ENCODE peak calls at places on chromosomes 13 and 19, in nine cellular contexts. One of them, this sample, is unnamed. For H3K4me1, the result is how much of the 10 kb centered on the place peaks cover.

GRCh38 chr13:32905063-32905863 is 111.0 kb upstream of the KL start:
- DNase-seq in MM.1S: peak
- DNase-seq in CD8-positive, alpha-beta T cell: no peak
- DNase-seq in fibroblast of lung: no peak
- DNase-seq in pancreas: no peak
- DNase-seq in heart right ventricle: no peak
- DNase-seq in lung: no peak
- DNase-seq in effector memory CD4-positive, alpha-beta T cell: no peak
- DNase-seq in left lung: no peak
- DNase-seq in this sample: no peak

GRCh38 chr19:6011206-6011605 is 33.3 kb upstream of the RANBP3 start:
- DNase-seq in MM.1S: no peak
- DNase-seq in CD8-positive, alpha-beta T cell: no peak
- DNase-seq in fibroblast of lung: no peak
- DNase-seq in pancreas: no peak
- DNase-seq in heart right ventricle: no peak
- DNase-seq in lung: no peak
- DNase-seq in effector memory CD4-positive, alpha-beta T cell: no peak
- DNase-seq in left lung: peak
- DNase-seq in this sample: no peak

GRCh38 chr19:17762505-17763229 is 11.4 kb downstream of the FCHO1 start:
- DNase-seq in MM.1S: no peak
- DNase-seq in CD8-positive, alpha-beta T cell: no peak
- DNase-seq in fibroblast of lung: peak
- DNase-seq in pancreas: no peak
- DNase-seq in heart right ventricle: no peak
- DNase-seq in lung: no peak
- DNase-seq in effector memory CD4-positive, alpha-beta T cell: no peak
- DNase-seq in left lung: no peak
- DNase-seq in this sample: peak

GRCh38 chr13:37192986-37193385 is 87.5 kb upstream of the CSNK1A1L start:
- DNase-seq in MM.1S: no peak
- DNase-seq in CD8-positive, alpha-beta T cell: no peak
- DNase-seq in fibroblast of lung: no peak
- DNase-seq in pancreas: no peak
- DNase-seq in heart right ventricle: no peak
- DNase-seq in lung: no peak
- DNase-seq in effector memory CD4-positive, alpha-beta T cell: no peak
- DNase-seq in left lung: no peak
- DNase-seq in this sample: peak

GRCh38 chr13:71417205-71417604 is 449.8 kb downstream of the DACH1 start:
- DNase-seq in MM.1S: no peak
- DNase-seq in CD8-positive, alpha-beta T cell: no peak
- DNase-seq in fibroblast of lung: peak
- DNase-seq in pancreas: no peak
- DNase-seq in heart right ventricle: no peak
- DNase-seq in lung: no peak
- DNase-seq in effector memory CD4-positive, alpha-beta T cell: no peak
- DNase-seq in left lung: no peak
- DNase-seq in this sample: peak

GRCh38 chr19:6767081-6767356 is 216 bp downstream of the SH2D3A start:
- DNase-seq in MM.1S: peak
- DNase-seq in CD8-positive, alpha-beta T cell: no peak
- DNase-seq in fibroblast of lung: no peak
- DNase-seq in pancreas: no peak
- DNase-seq in heart right ventricle: no peak
- DNase-seq in lung: no peak
- DNase-seq in effector memory CD4-positive, alpha-beta T cell: no peak
- DNase-seq in left lung: no peak
- DNase-seq in this sample: no peak

GRCh38 chr13:39835253-39835652 is 179.8 kb downstream of the COG6 start:
- DNase-seq in MM.1S: no peak
- DNase-seq in CD8-positive, alpha-beta T cell: no peak
- DNase-seq in fibroblast of lung: no peak
- DNase-seq in pancreas: no peak
- DNase-seq in heart right ventricle: no peak
- DNase-seq in lung: no peak
- DNase-seq in effector memory CD4-positive, alpha-beta T cell: no peak
- DNase-seq in left lung: no peak
- DNase-seq in this sample: no peak

GRCh38 chr13:113500530-113501265 is 10.2 kb upstream of the DCUN1D2 start:
- DNase-seq in MM.1S: no peak
- DNase-seq in CD8-positive, alpha-beta T cell: no peak
- DNase-seq in fibroblast of lung: no peak
- DNase-seq in pancreas: no peak
- DNase-seq in heart right ventricle: peak
- DNase-seq in lung: no peak
- DNase-seq in effector memory CD4-positive, alpha-beta T cell: no peak
- DNase-seq in left lung: no peak
- DNase-seq in this sample: no peak

GRCh38 chr19:17488593-17489391 is 18.5 kb downstream of the SLC27A1 start:
- DNase-seq in MM.1S: peak
- DNase-seq in CD8-positive, alpha-beta T cell: peak
- DNase-seq in fibroblast of lung: peak
- DNase-seq in pancreas: peak
- DNase-seq in heart right ventricle: peak
- DNase-seq in lung: peak
- DNase-seq in effector memory CD4-positive, alpha-beta T cell: peak
- DNase-seq in left lung: peak
- DNase-seq in this sample: peak

GRCh38 chr13:45702088-45702487 is at the start of gene CBY2:
- DNase-seq in MM.1S: peak
- DNase-seq in CD8-positive, alpha-beta T cell: no peak
- DNase-seq in fibroblast of lung: no peak
- DNase-seq in pancreas: no peak
- DNase-seq in heart right ventricle: no peak
- DNase-seq in lung: no peak
- DNase-seq in effector memory CD4-positive, alpha-beta T cell: no peak
- DNase-seq in left lung: no peak
- DNase-seq in this sample: no peak

GRCh38 chr19:54063350-54064078 is at the start of gene VSTM1:
- DNase-seq in MM.1S: no peak
- DNase-seq in CD8-positive, alpha-beta T cell: no peak
- DNase-seq in fibroblast of lung: no peak
- DNase-seq in pancreas: no peak
- DNase-seq in heart right ventricle: no peak
- DNase-seq in lung: no peak
- DNase-seq in effector memory CD4-positive, alpha-beta T cell: no peak
- DNase-seq in left lung: peak
- DNase-seq in this sample: no peak

GRCh38 chr13:20495087-20496023 is 30.3 kb downstream of the CRYL1 start:
- DNase-seq in MM.1S: peak
- DNase-seq in CD8-positive, alpha-beta T cell: peak
- DNase-seq in fibroblast of lung: peak
- DNase-seq in pancreas: peak
- DNase-seq in heart right ventricle: peak
- DNase-seq in lung: peak
- DNase-seq in effector memory CD4-positive, alpha-beta T cell: peak
- DNase-seq in left lung: no peak
- DNase-seq in this sample: peak

GRCh38 chr13:93552596-93552995 is 326.0 kb downstream of the GPC6 start:
- DNase-seq in MM.1S: no peak
- DNase-seq in CD8-positive, alpha-beta T cell: no peak
- DNase-seq in fibroblast of lung: no peak
- DNase-seq in pancreas: no peak
- DNase-seq in heart right ventricle: no peak
- DNase-seq in lung: no peak
- DNase-seq in effector memory CD4-positive, alpha-beta T cell: no peak
- DNase-seq in left lung: no peak
- DNase-seq in this sample: no peak

GRCh38 chr19:6691342-6691741 is 21.4 kb upstream of the TNFSF14 start:
- DNase-seq in MM.1S: no peak
- DNase-seq in CD8-positive, alpha-beta T cell: no peak
- DNase-seq in fibroblast of lung: no peak
- DNase-seq in pancreas: no peak
- DNase-seq in heart right ventricle: no peak
- DNase-seq in lung: no peak
- DNase-seq in effector memory CD4-positive, alpha-beta T cell: no peak
- DNase-seq in left lung: no peak
- DNase-seq in this sample: no peak

GRCh38 chr19:7293795-7294570 is at the start of gene INSR:
- DNase-seq in MM.1S: peak
- DNase-seq in CD8-positive, alpha-beta T cell: no peak
- DNase-seq in fibroblast of lung: peak
- DNase-seq in pancreas: peak
- DNase-seq in heart right ventricle: peak
- DNase-seq in lung: peak
- DNase-seq in effector memory CD4-positive, alpha-beta T cell: no peak
- DNase-seq in left lung: peak
- DNase-seq in this sample: peak

GRCh38 chr19:7512400-7512851 is 3.5 kb upstream of the ZNF358 start:
- DNase-seq in MM.1S: no peak
- DNase-seq in CD8-positive, alpha-beta T cell: no peak
- DNase-seq in fibroblast of lung: no peak
- DNase-seq in pancreas: no peak
- DNase-seq in heart right ventricle: no peak
- DNase-seq in lung: no peak
- DNase-seq in effector memory CD4-positive, alpha-beta T cell: no peak
- DNase-seq in left lung: peak
- DNase-seq in this sample: no peak

GRCh38 chr19:8355631-8356402 is 8.1 kb upstream of the ANGPTL4 start:
- DNase-seq in MM.1S: no peak
- DNase-seq in CD8-positive, alpha-beta T cell: no peak
- DNase-seq in fibroblast of lung: peak
- DNase-seq in pancreas: no peak
- DNase-seq in heart right ventricle: no peak
- DNase-seq in lung: peak
- DNase-seq in effector memory CD4-positive, alpha-beta T cell: no peak
- DNase-seq in left lung: no peak
- DNase-seq in this sample: peak

GRCh38 chr19:35388277-35389054 is 17.6 kb downstream of the GPR42 start:
- DNase-seq in MM.1S: no peak
- DNase-seq in CD8-positive, alpha-beta T cell: no peak
- DNase-seq in fibroblast of lung: no peak
- DNase-seq in pancreas: no peak
- DNase-seq in heart right ventricle: no peak
- DNase-seq in lung: no peak
- DNase-seq in effector memory CD4-positive, alpha-beta T cell: no peak
- DNase-seq in left lung: no peak
- DNase-seq in this sample: no peak

GRCh38 chr13:110314516-110315245 is 7.6 kb downstream of the COL4A2 start:
- DNase-seq in MM.1S: no peak
- DNase-seq in CD8-positive, alpha-beta T cell: no peak
- DNase-seq in fibroblast of lung: no peak
- DNase-seq in pancreas: no peak
- DNase-seq in heart right ventricle: peak
- DNase-seq in lung: no peak
- DNase-seq in effector memory CD4-positive, alpha-beta T cell: no peak
- DNase-seq in left lung: no peak
- DNase-seq in this sample: no peak
- H3K4me1 ChIP-seq in MM.1S: under half
- H3K4me1 ChIP-seq in CD8-positive, alpha-beta T cell: under half
- H3K4me1 ChIP-seq in fibroblast of lung: under half
- H3K4me1 ChIP-seq in pancreas: under half
- H3K4me1 ChIP-seq in heart right ventricle: half or more
- H3K4me1 ChIP-seq in lung: under half
- H3K4me1 ChIP-seq in effector memory CD4-positive, alpha-beta T cell: under half
- H3K4me1 ChIP-seq in left lung: under half
- H3K4me1 ChIP-seq in this sample: half or more

GRCh38 chr13:99500839-99501134 is 485 bp upstream of the TM9SF2 start:
- DNase-seq in MM.1S: no peak
- DNase-seq in CD8-positive, alpha-beta T cell: no peak
- DNase-seq in fibroblast of lung: no peak
- DNase-seq in pancreas: no peak
- DNase-seq in heart right ventricle: no peak
- DNase-seq in lung: no peak
- DNase-seq in effector memory CD4-positive, alpha-beta T cell: no peak
- DNase-seq in left lung: no peak
- DNase-seq in this sample: no peak

GRCh38 chr13:99505814-99506269 is 4.6 kb downstream of the TM9SF2 start:
- DNase-seq in MM.1S: no peak
- DNase-seq in CD8-positive, alpha-beta T cell: no peak
- DNase-seq in fibroblast of lung: peak
- DNase-seq in pancreas: no peak
- DNase-seq in heart right ventricle: no peak
- DNase-seq in lung: no peak
- DNase-seq in effector memory CD4-positive, alpha-beta T cell: no peak
- DNase-seq in left lung: no peak
- DNase-seq in this sample: peak

GRCh38 chr13:99498304-99499161 is 2.7 kb upstream of the TM9SF2 start:
- DNase-seq in MM.1S: peak
- DNase-seq in CD8-positive, alpha-beta T cell: peak
- DNase-seq in fibroblast of lung: peak
- DNase-seq in pancreas: peak
- DNase-seq in heart right ventricle: peak
- DNase-seq in lung: peak
- DNase-seq in effector memory CD4-positive, alpha-beta T cell: peak
- DNase-seq in left lung: peak
- DNase-seq in this sample: peak

GRCh38 chr13:99501952-99502310 is 659 bp downstream of the TM9SF2 start:
- DNase-seq in MM.1S: no peak
- DNase-seq in CD8-positive, alpha-beta T cell: peak
- DNase-seq in fibroblast of lung: peak
- DNase-seq in pancreas: peak
- DNase-seq in heart right ventricle: no peak
- DNase-seq in lung: no peak
- DNase-seq in effector memory CD4-positive, alpha-beta T cell: no peak
- DNase-seq in left lung: no peak
- DNase-seq in this sample: peak

GRCh38 chr13:99501135-99501951 is at the start of gene TM9SF2:
- DNase-seq in MM.1S: peak
- DNase-seq in CD8-positive, alpha-beta T cell: peak
- DNase-seq in fibroblast of lung: peak
- DNase-seq in pancreas: peak
- DNase-seq in heart right ventricle: peak
- DNase-seq in lung: peak
- DNase-seq in effector memory CD4-positive, alpha-beta T cell: peak
- DNase-seq in left lung: peak
- DNase-seq in this sample: peak
- H3K4me1 ChIP-seq in MM.1S: under half
- H3K4me1 ChIP-seq in CD8-positive, alpha-beta T cell: half or more
- H3K4me1 ChIP-seq in fibroblast of lung: under half
- H3K4me1 ChIP-seq in pancreas: under half
- H3K4me1 ChIP-seq in heart right ventricle: half or more
- H3K4me1 ChIP-seq in lung: under half
- H3K4me1 ChIP-seq in effector memory CD4-positive, alpha-beta T cell: under half
- H3K4me1 ChIP-seq in left lung: half or more
- H3K4me1 ChIP-seq in this sample: under half

DNA sequence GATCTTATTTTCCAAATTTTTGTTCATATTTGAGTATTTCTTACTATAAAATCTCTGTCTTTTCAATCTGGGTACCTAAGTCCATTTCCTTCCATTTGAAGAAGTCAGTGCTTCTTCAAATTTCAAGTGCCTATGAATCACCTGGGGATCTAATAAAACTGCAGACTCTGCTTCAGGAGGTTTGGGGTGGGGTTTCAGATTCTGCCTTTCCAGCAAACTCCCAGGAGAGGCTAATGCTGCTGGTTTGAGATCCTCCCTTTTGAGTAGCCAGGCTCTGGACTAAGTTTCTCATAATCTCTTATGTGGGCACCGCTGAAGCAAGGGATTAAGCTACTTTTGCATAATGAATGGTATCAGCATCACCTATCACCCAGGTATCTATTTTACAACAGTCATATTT is 242.4 kb downstream of the RGCC start:
- DNase-seq in MM.1S: no peak
- DNase-seq in CD8-positive, alpha-beta T cell: no peak
- DNase-seq in fibroblast of lung: no peak
- DNase-seq in pancreas: no peak
- DNase-seq in heart right ventricle: no peak
- DNase-seq in lung: no peak
- DNase-seq in effector memory CD4-positive, alpha-beta T cell: no peak
- DNase-seq in left lung: no peak
- DNase-seq in this sample: no peak
- H3K4me1 ChIP-seq in MM.1S: under half
- H3K4me1 ChIP-seq in CD8-positive, alpha-beta T cell: under half
- H3K4me1 ChIP-seq in fibroblast of lung: under half
- H3K4me1 ChIP-seq in pancreas: under half
- H3K4me1 ChIP-seq in heart right ventricle: under half
- H3K4me1 ChIP-seq in lung: under half
- H3K4me1 ChIP-seq in effector memory CD4-positive, alpha-beta T cell: under half
- H3K4me1 ChIP-seq in left lung: under half
- H3K4me1 ChIP-seq in this sample: under half

GRCh38 chr19:46620267-46620666 is 4.6 kb downstream of the PTGIR start:
- DNase-seq in MM.1S: no peak
- DNase-seq in CD8-positive, alpha-beta T cell: no peak
- DNase-seq in fibroblast of lung: no peak
- DNase-seq in pancreas: no peak
- DNase-seq in heart right ventricle: no peak
- DNase-seq in lung: no peak
- DNase-seq in effector memory CD4-positive, alpha-beta T cell: no peak
- DNase-seq in left lung: no peak
- DNase-seq in this sample: no peak
- H3K4me1 ChIP-seq in MM.1S: under half
- H3K4me1 ChIP-seq in CD8-positive, alpha-beta T cell: half or more
- H3K4me1 ChIP-seq in fibroblast of lung: under half
- H3K4me1 ChIP-seq in pancreas: under half
- H3K4me1 ChIP-seq in heart right ventricle: half or more
- H3K4me1 ChIP-seq in lung: under half
- H3K4me1 ChIP-seq in effector memory CD4-positive, alpha-beta T cell: under half
- H3K4me1 ChIP-seq in left lung: half or more
- H3K4me1 ChIP-seq in this sample: under half

This sample was measured in adipocyte.